ENCODE peak calls at places on chromosomes 3 and 15, in nine cellular contexts. Y is IMR-90, Q is A549, X is tibial nerve, C is cardiac muscle cell, P is heart right ventricle, E is hepatocyte, N is endodermal cell, R is left ventricle myocardium inferior. O is an unnamed sample. For H3K4me1, the result is how much of the 10 kb centered on the place peaks cover.

GRCh38 chr15:100934166-100934565 is 15.0 kb downstream of the LRRK1 start:
- DNase-seq in Y (no peak), X (no peak), N (no peak), E (no peak), Q (no peak), C (no peak), P (no peak), R (no peak), O (no peak)

GRCh38 chr3:60708191-60708975 is 542.9 kb downstream of the FHIT start:
- DNase-seq in E (peak), C (no peak), Y (peak), P (no peak), N (no peak), R (no peak), X (no peak), Q (no peak), O (no peak)

GRCh38 chr3:166900866-166901577 is 479.1 kb downstream of the ZBBX start:
- DNase-seq in E (no peak), N (no peak), X (no peak), Y (no peak), Q (no peak), C (no peak), R (no peak), P (no peak), O (no peak)

GRCh38 chr3:188316021-188316722 is 162.2 kb downstream of the LPP start:
- DNase-seq in C (peak), E (no peak), N (no peak), Q (no peak), Y (no peak), P (no peak), X (peak), R (no peak), O (no peak)

GRCh38 chr3:186209810-186210752 is 101.2 kb upstream of the ETV5 start:
- DNase-seq in P (peak), E (peak), N (peak), Q (no peak), Y (peak), X (no peak), C (peak), R (peak), O (peak)

GRCh38 chr3:13110678-13111116 is 37.5 kb upstream of the IQSEC1 start:
- DNase-seq in E (peak), Y (no peak), P (no peak), Q (no peak), X (no peak), C (no peak), N (peak), R (peak), O (no peak)

GRCh38 chr15:29618586-29618985 is 203.7 kb downstream of the TJP1 start:
- DNase-seq in P (no peak), E (no peak), Q (no peak), N (no peak), Y (no peak), C (no peak), X (no peak), R (no peak), O (no peak)

GRCh38 chr3:173750095-173750494 is 352.6 kb downstream of the NLGN1 start:
- DNase-seq in P (no peak), Q (no peak), C (peak), R (no peak), X (no peak), N (no peak), E (no peak), Y (peak), O (no peak)

GRCh38 chr3:188889070-188889491 is 282.7 kb upstream of the TPRG1 start:
- DNase-seq in Y (no peak), Q (no peak), N (no peak), E (no peak), C (no peak), R (no peak), P (peak), X (no peak), O (no peak)

GRCh38 chr3:75101329-75102147 is 487.1 kb upstream of the CNTN3 start:
- DNase-seq in Q (no peak), E (peak), X (no peak), R (no peak), Y (no peak), P (no peak), N (peak), C (no peak), O (no peak)

GRCh38 chr15:85690546-85691226 is 104.0 kb downstream of the KLHL25 start:
- DNase-seq in Q (no peak), R (no peak), Y (no peak), E (no peak), P (no peak), C (no peak), N (no peak), X (no peak), O (no peak)

GRCh38 chr15:75904241-75904631 is 558 bp downstream of the FBXO22 start:
- DNase-seq in N (peak), C (peak), R (no peak), E (peak), Q (peak), X (no peak), P (peak), Y (peak), O (peak)

GRCh38 chr3:57826286-57826951 is 70.3 kb downstream of the SLMAP start:
- DNase-seq in Q (no peak), R (no peak), P (no peak), N (no peak), X (no peak), E (no peak), Y (no peak), C (peak), O (no peak)

GRCh38 chr3:57821765-57822164 is 65.7 kb downstream of the SLMAP start:
- DNase-seq in C (no peak), E (no peak), Q (no peak), P (no peak), Y (no peak), X (no peak), R (no peak), N (no peak), O (no peak)

GRCh38 chr3:57825116-57825515 is 69.0 kb downstream of the SLMAP start:
- DNase-seq in C (no peak), E (no peak), N (no peak), Y (no peak), P (no peak), X (no peak), Q (no peak), R (no peak), O (peak)

GRCh38 chr3:57820479-57820878 is 64.4 kb downstream of the SLMAP start:
- DNase-seq in R (no peak), C (no peak), X (no peak), Q (no peak), Y (no peak), N (peak), E (peak), P (no peak), O (no peak)

DNA sequence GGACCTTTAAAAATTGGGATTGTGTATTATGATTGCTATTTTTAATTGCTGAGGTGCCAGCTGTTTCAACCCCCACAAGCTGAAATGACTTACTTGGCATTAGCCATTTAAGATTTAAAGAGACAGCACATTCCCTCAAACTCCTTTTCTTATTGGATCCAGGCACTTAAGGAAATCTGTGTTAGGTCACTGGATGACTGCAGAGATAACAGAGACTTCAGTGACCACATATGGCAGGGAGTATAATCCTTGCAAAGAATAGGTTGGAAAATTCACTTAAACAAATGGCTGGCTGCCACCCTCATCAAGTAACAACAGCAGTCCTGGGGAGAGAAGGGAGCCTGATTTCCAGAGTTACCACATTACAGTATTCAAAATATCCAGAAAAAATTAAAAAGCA is 66.6 kb downstream of the SLMAP start:
- DNase-seq in X (no peak), C (peak), Y (no peak), P (no peak), Q (no peak), E (no peak), N (no peak), R (no peak), O (no peak)
- H3K4me1 ChIP-seq in X (under half), C (under half), Y (under half), P (half or more), Q (half or more), E (under half), N (under half), R (half or more), O (under half)

GRCh38 chr3:151817473-151817872 is 3.6 kb downstream of the AADAC start:
- DNase-seq in R (no peak), E (no peak), C (no peak), Q (no peak), P (no peak), N (no peak), X (no peak), Y (no peak), O (no peak)

GRCh38 chr3:151813777-151814176 is at the start of gene AADAC:
- DNase-seq in E (no peak), Y (peak), P (no peak), R (no peak), C (peak), N (no peak), Q (no peak), X (no peak), O (no peak)

GRCh38 chr3:151818361-151818760 is 4.4 kb downstream of the AADAC start:
- DNase-seq in Q (no peak), E (no peak), N (no peak), P (no peak), C (no peak), R (no peak), X (no peak), Y (no peak), O (no peak)

GRCh38 chr3:151814588-151814987 is 672 bp downstream of the AADAC start:
- DNase-seq in E (no peak), N (no peak), P (no peak), Q (no peak), Y (no peak), X (no peak), C (no peak), R (no peak), O (no peak)

GRCh38 chr3:151816091-151816604 is 2.2 kb downstream of the AADAC start:
- DNase-seq in N (peak), P (no peak), X (no peak), R (no peak), E (peak), Y (peak), Q (peak), C (peak), O (no peak)
- H3K4me1 ChIP-seq in N (under half), P (under half), X (under half), R (under half), E (under half), Y (under half), Q (under half), C (under half), O (under half)

GRCh38 chr15:98953000-98953776 is 54.4 kb downstream of the PGPEP1L start:
- DNase-seq in Y (peak), R (peak), C (no peak), E (no peak), X (no peak), Q (no peak), N (peak), P (no peak), O (no peak)
- H3K4me1 ChIP-seq in Y (under half), R (half or more), C (under half), E (under half), X (under half), Q (under half), N (under half), P (half or more), O (under half)

DNA sequence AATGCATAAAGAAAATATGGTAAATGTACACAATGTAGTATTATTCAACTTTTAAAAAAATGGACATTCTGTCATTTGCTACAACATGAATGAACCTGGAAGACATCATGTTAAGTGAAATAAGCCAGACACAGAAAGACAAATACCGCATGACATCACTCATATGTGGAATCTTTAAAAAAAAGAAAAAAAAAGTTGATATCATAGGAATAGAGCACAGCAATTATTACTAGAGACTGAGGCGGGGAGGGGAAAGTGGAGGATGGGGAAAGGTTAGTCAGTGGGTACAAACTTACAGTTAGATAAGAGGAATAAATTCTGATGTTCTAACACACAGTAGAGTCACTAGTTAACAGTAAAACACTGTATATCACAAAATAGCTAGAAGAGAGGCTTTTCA is 22.2 kb downstream of the RYK start:
- DNase-seq in N (no peak), R (no peak), P (no peak), X (no peak), C (no peak), E (no peak), Y (no peak), Q (no peak), O (no peak)
- H3K4me1 ChIP-seq in N (under half), R (half or more), P (under half), X (under half), C (under half), E (under half), Y (under half), Q (under half), O (under half)

GRCh38 chr15:41546846-41547786 is 3.1 kb upstream of the RPAP1 start:
- DNase-seq in C (peak), X (no peak), R (no peak), Y (peak), Q (peak), P (no peak), E (no peak), N (no peak), O (no peak)
- H3K4me1 ChIP-seq in C (under half), X (under half), R (under half), Y (under half), Q (under half), P (under half), E (under half), N (under half), O (under half)

O was measured in HAP-1.